ENCODE peak calls at places on chromosomes 1 and 21, in eight cellular contexts. Y is IMR-90; N is cardiac muscle cell; C is colonic mucosa; H is body of pancreas; O is CD8-positive, alpha-beta T cell; T is tibial artery; U is astrocyte. Q is an unnamed sample. For H3K4me1, the result is how much of the 10 kb centered on the place peaks cover.

GRCh38 chr1:183648042-183648441 is 5.1 kb downstream of the APOBEC4 start:
- DNase-seq in H (no peak), T (no peak), O (no peak), Y (no peak), C (no peak), U (no peak), N (no peak), Q (no peak)

GRCh38 chr1:903721-904270 is 19.9 kb upstream of the SAMD11 start:
- DNase-seq in T (no peak), O (no peak), Y (no peak), H (peak), C (no peak), U (no peak), N (no peak), Q (no peak)

GRCh38 chr1:202879128-202879527 is 9.8 kb downstream of the RABIF start:
- DNase-seq in H (no peak), O (no peak), T (no peak), U (no peak), C (no peak), Y (no peak), N (no peak), Q (no peak)

GRCh38 chr1:14267991-14268390 is 330.5 kb upstream of the KAZN start:
- DNase-seq in U (peak), C (no peak), N (no peak), T (no peak), H (no peak), O (no peak), Y (no peak), Q (no peak)

GRCh38 chr1:205247130-205247921 is 19.6 kb downstream of the TMCC2 start:
- DNase-seq in H (no peak), T (peak), Y (peak), U (no peak), C (no peak), N (peak), O (no peak), Q (no peak)

GRCh38 chr1:220217383-220217988 is 54.8 kb downstream of the RAB3GAP2 start:
- DNase-seq in N (peak), U (no peak), H (no peak), T (no peak), O (no peak), Y (no peak), C (peak), Q (no peak)

GRCh38 chr1:2466270-2466665 is 9.8 kb upstream of the PLCH2 start:
- DNase-seq in N (no peak), O (no peak), C (no peak), U (no peak), H (no peak), T (no peak), Y (no peak), Q (no peak)

GRCh38 chr1:22814176-22815042 is 103.8 kb downstream of the EPHB2 start:
- DNase-seq in U (peak), C (peak), N (no peak), T (peak), H (peak), Y (no peak), O (no peak), Q (no peak)

GRCh38 chr1:28910379-28911125 is 3.8 kb upstream of the EPB41 start:
- DNase-seq in T (no peak), C (no peak), H (no peak), U (no peak), Y (no peak), N (no peak), O (no peak), Q (no peak)

GRCh38 chr1:45458894-45459293 is 32.1 kb downstream of the TESK2 start:
- DNase-seq in Y (no peak), C (no peak), T (no peak), N (no peak), O (no peak), H (no peak), U (no peak), Q (no peak)

GRCh38 chr1:4203501-4203900 is 303.4 kb upstream of the C1orf174 start:
- DNase-seq in Y (no peak), C (no peak), T (no peak), H (no peak), O (no peak), N (no peak), U (no peak), Q (no peak)

GRCh38 chr1:49051647-49052046 is 275.0 kb upstream of the BEND5 start:
- DNase-seq in U (peak), Y (no peak), T (no peak), H (no peak), N (no peak), O (no peak), C (no peak), Q (no peak)

GRCh38 chr1:16122916-16123315 is 33.0 kb downstream of the EPHA2 start:
- DNase-seq in O (no peak), T (no peak), N (peak), U (peak), H (no peak), Y (peak), C (no peak), Q (no peak)

GRCh38 chr1:18557621-18558465 is 72.8 kb upstream of the PAX7 start:
- DNase-seq in C (peak), Y (no peak), O (no peak), U (no peak), H (peak), T (no peak), N (peak), Q (no peak)

GRCh38 chr1:20410555-20410954 is 75.5 kb downstream of the CAMK2N1 start:
- DNase-seq in T (no peak), O (no peak), Y (peak), C (no peak), H (no peak), U (no peak), N (no peak), Q (no peak)

GRCh38 chr1:115189814-115190541 is 100.7 kb upstream of the TSPAN2 start:
- DNase-seq in T (no peak), U (peak), H (no peak), N (peak), Y (peak), O (no peak), C (no peak), Q (no peak)

GRCh38 chr1:173869108-173869359 is 854 bp downstream of the ZBTB37 start:
- DNase-seq in N (no peak), U (no peak), O (no peak), T (no peak), Y (no peak), C (no peak), H (no peak), Q (no peak)

GRCh38 chr1:157153743-157154142 is 15.5 kb upstream of the ETV3 start:
- DNase-seq in Y (no peak), T (no peak), U (no peak), H (no peak), N (no peak), O (no peak), C (peak), Q (no peak)

GRCh38 chr1:17909634-17910033 is 154.5 kb downstream of the ACTL8 start:
- DNase-seq in C (no peak), H (peak), T (no peak), U (no peak), N (peak), Y (peak), O (no peak), Q (no peak)

GRCh38 chr1:7536891-7537591 is 234.1 kb upstream of the VAMP3 start:
- DNase-seq in T (no peak), O (no peak), N (no peak), C (no peak), U (no peak), H (no peak), Y (no peak), Q (no peak)

GRCh38 chr1:21234779-21235178 is 55.5 kb downstream of the ECE1 start:
- DNase-seq in Y (peak), H (no peak), N (no peak), T (no peak), O (no peak), C (no peak), U (no peak), Q (no peak)

GRCh38 chr21:24456358-24456757 is 1150.9 kb downstream of the MRPL39 start:
- DNase-seq in C (no peak), T (no peak), Y (no peak), N (no peak), H (no peak), U (no peak), O (no peak), Q (no peak)

GRCh38 chr1:94920061-94920460 is 6.8 kb downstream of the CNN3 start:
- DNase-seq in C (no peak), Y (no peak), N (no peak), T (no peak), H (no peak), O (no peak), U (no peak), Q (no peak)

GRCh38 chr1:26288311-26288941 is 8.5 kb downstream of the SH3BGRL3 start:
- DNase-seq in U (no peak), O (no peak), N (no peak), H (no peak), C (peak), Y (peak), T (no peak), Q (no peak)

GRCh38 chr1:3283849-3284248 is 170.6 kb upstream of the ARHGEF16 start:
- DNase-seq in H (peak), O (no peak), T (no peak), N (peak), U (no peak), C (peak), Y (no peak), Q (no peak)

GRCh38 chr1:221440658-221441057 is 301.2 kb downstream of the DUSP10 start:
- DNase-seq in Y (no peak), U (peak), O (no peak), N (peak), H (no peak), C (no peak), T (peak), Q (no peak)

GRCh38 chr21:30518876-30519275 is 16.9 kb upstream of the KRTAP19-5 start:
- DNase-seq in Y (no peak), H (no peak), T (no peak), C (no peak), O (no peak), U (no peak), N (no peak), Q (no peak)

GRCh38 chr1:195971589-195971988 is 636.7 kb downstream of the KCNT2 start:
- DNase-seq in N (no peak), O (no peak), U (no peak), Y (no peak), C (no peak), H (no peak), T (no peak), Q (no peak)

GRCh38 chr21:38661296-38662223 is 144.2 kb upstream of the ETS2 start:
- DNase-seq in N (peak), T (peak), U (peak), Y (peak), O (no peak), C (peak), H (no peak), Q (no peak)

GRCh38 chr1:243672675-243673074 is 177.4 kb downstream of the AKT3 start:
- DNase-seq in T (no peak), H (no peak), C (no peak), O (no peak), U (peak), Y (no peak), N (no peak), Q (no peak)

GRCh38 chr21:41899431-41900202 is 20.5 kb upstream of the PRDM15 start:
- DNase-seq in H (no peak), Y (no peak), N (no peak), T (no peak), O (no peak), C (no peak), U (no peak), Q (no peak)

DNA sequence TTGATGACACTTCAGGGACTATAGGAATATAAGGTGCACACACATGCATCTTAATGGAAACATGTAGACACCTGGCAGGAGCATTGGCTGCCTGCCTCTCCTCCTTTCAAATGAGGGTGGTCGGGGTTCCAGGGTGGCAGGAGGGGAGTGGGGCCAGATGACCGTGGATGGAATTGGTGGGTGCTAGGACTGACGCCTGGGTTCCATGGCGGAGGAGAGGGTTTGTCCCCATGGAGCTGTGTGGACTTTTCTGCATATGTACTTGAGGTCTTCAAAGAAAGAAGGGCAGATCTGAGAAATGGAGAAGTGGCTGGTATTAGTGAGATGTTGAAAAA is 7.7 kb downstream of the PRRX1 start:
- DNase-seq in O (no peak), T (no peak), Y (no peak), H (no peak), N (no peak), C (no peak), U (no peak), Q (no peak)
- H3K4me1 ChIP-seq in O (under half), T (under half), Y (under half), H (under half), N (under half), C (under half), U (under half), Q (under half)

DNA sequence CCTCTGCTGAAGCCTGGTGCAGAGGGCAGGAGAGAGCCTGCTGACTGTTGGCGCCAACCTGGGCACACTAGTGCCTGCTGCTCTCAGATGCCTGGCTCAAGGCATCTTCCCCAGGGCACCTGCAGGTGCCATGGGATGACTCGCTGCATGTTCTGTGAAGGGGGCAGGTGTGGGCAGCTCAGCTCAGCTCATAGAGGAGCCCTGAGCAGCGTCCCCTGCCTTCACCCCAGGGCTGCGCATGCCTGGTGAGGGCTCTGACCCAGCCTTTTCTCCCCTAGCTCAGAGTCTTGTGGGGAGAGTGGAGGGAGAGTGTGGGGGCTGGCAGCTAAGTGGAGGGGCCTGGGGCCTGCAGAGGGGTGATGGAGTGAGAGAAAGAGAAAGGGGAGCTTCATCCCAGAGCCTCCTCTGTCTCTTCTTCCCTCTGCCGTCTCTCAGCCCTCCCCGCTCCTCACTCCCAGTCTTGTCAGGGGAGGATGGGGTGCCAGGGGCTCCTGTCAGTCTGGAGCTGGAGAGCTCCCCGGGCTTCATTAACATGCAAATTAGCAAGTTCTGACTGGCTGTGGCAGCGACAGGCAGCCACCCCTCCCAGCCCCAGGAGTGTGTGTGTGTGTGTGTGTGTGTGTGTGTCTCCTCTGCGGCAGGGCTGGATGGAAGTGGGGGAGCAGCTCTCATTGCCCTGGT is 33.8 kb downstream of the FOXO6 start:
- DNase-seq in U (peak), T (no peak), O (no peak), H (no peak), Y (no peak), N (peak), C (no peak), Q (peak)
- H3K4me3 ChIP-seq in U (no peak), T (no peak), O (no peak), H (no peak), Y (no peak), N (no peak), C (no peak), Q (no peak)

DNA sequence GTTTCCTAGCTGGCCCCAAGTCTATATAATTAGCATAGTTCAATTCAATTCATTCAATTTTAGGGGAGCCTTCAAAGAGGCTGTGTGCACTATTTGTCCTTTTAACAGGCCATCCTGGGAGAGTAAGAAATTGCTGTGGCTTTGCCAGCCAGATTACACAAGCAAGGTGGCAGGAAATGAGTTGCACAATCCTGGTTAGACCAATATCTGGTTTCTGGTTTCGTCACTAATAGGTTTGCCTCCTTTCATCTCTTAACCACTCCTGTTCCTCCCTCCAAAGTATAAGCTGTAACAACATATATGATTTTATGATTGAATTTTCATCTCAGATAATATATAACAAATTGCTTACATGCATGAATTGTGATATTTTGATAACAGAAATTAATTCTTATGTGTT is 84.1 kb upstream of the NEGR1 start:
- DNase-seq in H (no peak), C (no peak), O (no peak), Y (peak), N (peak), U (peak), T (no peak), Q (no peak)
- H3K4me1 ChIP-seq in H (under half), C (under half), O (under half), Y (under half), N (under half), U (under half), T (under half), Q (under half)

GRCh38 chr1:165899461-165899941 is 72.1 kb downstream of the UCK2 start:
- DNase-seq in N (no peak), U (peak), H (no peak), T (peak), Y (peak), O (no peak), C (no peak), Q (no peak)
- H3K4me3 ChIP-seq in N (no peak), U (no peak), H (no peak), T (no peak), Y (no peak), O (no peak), C (no peak), Q (no peak)

DNA sequence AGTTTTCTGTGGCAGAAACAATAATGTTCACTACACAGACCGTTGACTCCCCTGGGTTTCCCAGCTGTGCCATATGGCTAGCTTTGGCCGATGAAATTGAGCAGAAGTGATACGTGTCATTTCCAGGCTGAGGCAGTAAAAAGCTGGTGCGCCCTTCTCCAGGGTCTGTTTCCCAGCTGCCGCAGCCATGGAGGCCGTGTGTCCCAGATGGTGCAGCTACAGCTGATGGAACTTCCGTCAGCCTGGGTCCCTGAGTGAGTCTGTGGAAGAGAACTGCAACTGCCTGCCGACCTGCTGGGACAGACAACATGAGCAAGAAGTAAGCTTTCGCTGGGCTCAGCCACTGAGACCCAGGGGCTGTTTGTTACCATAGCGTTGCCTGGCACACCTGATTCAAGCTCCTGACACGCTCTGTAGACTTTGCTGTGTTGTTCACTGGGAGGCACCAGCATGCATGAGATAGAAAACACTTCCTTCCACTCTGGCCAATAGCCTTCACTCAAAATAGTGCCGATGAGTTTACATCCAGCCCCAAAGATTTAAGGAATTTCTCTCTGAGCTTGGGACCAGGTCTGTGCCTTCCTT is 116.3 kb upstream of the SLC25A33 start:
- DNase-seq in T (no peak), U (no peak), H (no peak), N (no peak), C (no peak), O (no peak), Y (no peak), Q (no peak)
- H3K4me1 ChIP-seq in T (under half), U (under half), H (under half), N (under half), C (under half), O (under half), Y (under half), Q (under half)

DNA sequence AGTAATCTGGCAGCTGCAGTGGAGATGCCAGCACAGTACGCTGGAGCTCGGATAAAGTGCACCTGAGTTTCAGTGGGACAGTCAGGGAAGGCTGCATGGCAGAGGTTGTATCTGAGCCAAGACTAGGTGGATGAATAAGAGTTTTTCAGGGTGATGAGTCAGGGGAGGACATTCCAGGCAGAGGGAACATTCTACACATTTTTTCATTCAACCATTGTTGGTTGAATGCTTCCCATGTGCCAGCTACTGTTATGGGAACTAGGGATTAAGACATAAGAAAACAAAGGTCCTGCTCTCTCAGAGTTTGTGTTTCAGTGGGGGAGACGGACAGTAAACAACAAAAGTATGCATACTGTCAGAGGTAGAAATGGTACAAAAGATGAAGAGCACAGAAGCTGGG is 5.2 kb downstream of the LEPR start:
- DNase-seq in Y (peak), T (no peak), C (no peak), O (no peak), N (peak), U (peak), H (no peak), Q (no peak)
- H3K4me3 ChIP-seq in Y (no peak), T (no peak), C (no peak), O (no peak), N (no peak), U (no peak), H (no peak), Q (no peak)

DNA sequence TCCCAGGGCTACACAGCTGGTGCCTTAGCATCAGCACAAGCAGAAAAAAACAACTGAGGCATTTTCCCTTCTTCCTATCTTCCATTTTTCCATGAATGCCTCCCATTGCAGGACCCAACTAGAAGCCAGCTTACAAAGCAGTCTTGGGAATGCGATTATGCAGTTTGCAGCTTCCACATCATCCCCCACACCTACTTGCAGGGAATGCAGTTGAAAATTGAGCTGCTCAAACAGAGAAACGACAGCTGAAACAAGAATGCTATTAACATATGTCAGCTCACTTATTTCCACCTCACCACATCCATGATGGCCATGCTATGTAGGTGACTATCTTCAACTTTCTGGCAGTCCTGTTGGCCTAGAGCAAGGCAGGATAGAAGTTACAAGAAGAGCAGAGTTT is 150.6 kb upstream of the KCTD3 start:
- DNase-seq in N (no peak), T (no peak), C (no peak), U (no peak), Y (no peak), H (no peak), O (no peak), Q (no peak)
- H3K4me1 ChIP-seq in N (under half), T (under half), C (under half), U (under half), Y (under half), H (under half), O (under half), Q (under half)

GRCh38 chr1:236120725-236121153 is 21.6 kb upstream of the GPR137B start:
- DNase-seq in O (no peak), T (no peak), H (no peak), Y (no peak), U (no peak), C (no peak), N (no peak), Q (no peak)
- H3K4me3 ChIP-seq in O (peak), T (no peak), H (no peak), Y (no peak), U (no peak), C (no peak), N (no peak), Q (no peak)

Q was measured in iPS DF 6.9.